ENCODE peak calls at places on chromosomes 13 and 19, in eight cellular contexts. U, J, P, L, N, S, X and E are unnamed samples.

GRCh38 chr19:38386968-38387549 is 775 bp downstream of the GGN start:
- DNase-seq in J (no peak), N (peak), U (no peak), X (peak), P (no peak), S (peak), L (no peak), E (no peak)

GRCh38 chr13:91148098-91148497 is 199.4 kb upstream of the MIR17HG start:
- DNase-seq in J (no peak), P (no peak), S (no peak), L (no peak), X (no peak), U (no peak), N (no peak), E (no peak)

GRCh38 chr13:99859178-99860177 is 112.1 kb downstream of the ZIC5 start:
- DNase-seq in U (no peak), J (no peak), L (no peak), X (no peak), P (no peak), S (no peak), N (no peak), E (no peak)

GRCh38 chr19:1248454-1249297 is at the start of gene MIDN:
- DNase-seq in J (peak), N (peak), S (peak), L (peak), X (peak), U (peak), P (no peak), E (peak)

GRCh38 chr13:69970521-69970920 is 137.1 kb upstream of the ATXN8OS start:
- DNase-seq in P (no peak), U (peak), J (peak), L (peak), X (peak), S (no peak), N (no peak), E (no peak)

GRCh38 chr19:33052352-33052972 is 12.2 kb downstream of the RHPN2 start:
- DNase-seq in J (peak), N (no peak), U (no peak), X (peak), S (peak), P (no peak), L (peak), E (peak)

GRCh38 chr19:52464798-52465470 is 11.6 kb downstream of the ZNF578 start:
- DNase-seq in S (no peak), X (peak), U (peak), N (no peak), J (no peak), L (no peak), P (no peak), E (no peak)

GRCh38 chr13:42539670-42540069 is 34.3 kb upstream of the TNFSF11 start:
- DNase-seq in X (no peak), P (no peak), S (no peak), L (peak), U (peak), J (peak), N (no peak), E (no peak)

GRCh38 chr19:54928299-54928698 is 19.0 kb downstream of the NLRP7 start:
- DNase-seq in P (no peak), X (peak), S (no peak), U (peak), L (no peak), N (no peak), J (no peak), E (peak)

GRCh38 chr19:30227661-30228112 is 144.5 kb upstream of the ZNF536 start:
- DNase-seq in N (peak), X (peak), P (no peak), J (peak), L (peak), U (peak), S (peak), E (peak)

GRCh38 chr13:45792827-45793303 is 58.7 kb downstream of the SIAH3 start:
- DNase-seq in S (no peak), J (peak), U (no peak), N (no peak), L (no peak), X (no peak), P (no peak), E (no peak)

GRCh38 chr19:982567-983170 is 1.5 kb upstream of the WDR18 start:
- DNase-seq in U (peak), P (peak), J (peak), S (peak), N (peak), L (peak), X (peak), E (peak)

GRCh38 chr13:42762251-42762650 is 19.1 kb upstream of the FAM216B start:
- DNase-seq in S (no peak), P (no peak), X (no peak), U (no peak), N (no peak), L (peak), J (peak), E (peak)

GRCh38 chr19:1062387-1063029 is 4.5 kb upstream of the ARHGAP45 start:
- DNase-seq in U (peak), P (no peak), N (no peak), L (no peak), S (no peak), J (no peak), X (no peak), E (no peak)

GRCh38 chr13:28792992-28793391 is 27.1 kb upstream of the MTUS2 start:
- DNase-seq in J (peak), U (no peak), N (no peak), S (no peak), X (no peak), P (no peak), L (peak), E (peak)

GRCh38 chr19:57056972-57057371 is 62.8 kb upstream of the USP29 start:
- DNase-seq in U (no peak), N (peak), X (no peak), P (no peak), S (no peak), J (no peak), L (peak), E (peak)

GRCh38 chr13:94256671-94257070 is 222.8 kb downstream of the DCT start:
- DNase-seq in P (no peak), N (no peak), U (no peak), S (no peak), J (no peak), L (no peak), X (no peak), E (no peak)

GRCh38 chr13:43874512-43875092 is 4.9 kb downstream of the CCDC122 start:
- DNase-seq in P (no peak), X (peak), J (peak), N (no peak), L (peak), U (peak), S (no peak), E (peak)

GRCh38 chr13:48575014-48575413 is 42.1 kb upstream of the RCBTB2 start:
- DNase-seq in P (no peak), U (no peak), N (no peak), S (no peak), L (no peak), X (no peak), J (no peak), E (no peak)

GRCh38 chr13:26015276-26015934 is 36.4 kb downstream of the SHISA2 start:
- DNase-seq in N (no peak), P (no peak), S (no peak), L (no peak), J (no peak), U (no peak), X (no peak), E (no peak)

GRCh38 chr13:25881946-25882574 is 169.8 kb downstream of the SHISA2 start:
- DNase-seq in S (no peak), X (no peak), N (no peak), J (peak), U (peak), P (no peak), L (peak), E (peak)

GRCh38 chr19:4473011-4473410 is 914 bp downstream of the HDGFL2 start:
- DNase-seq in S (no peak), U (no peak), J (no peak), L (no peak), P (no peak), X (no peak), N (no peak), E (no peak)

GRCh38 chr13:39144941-39145533 is 106.8 kb downstream of the NHLRC3 start:
- DNase-seq in P (no peak), J (peak), X (peak), N (peak), S (peak), U (peak), L (peak), E (peak)

GRCh38 chr13:96785986-96786385 is 208.3 kb downstream of the OXGR1 start:
- DNase-seq in P (no peak), L (no peak), S (no peak), U (no peak), X (no peak), J (no peak), N (no peak), E (no peak)

GRCh38 chr13:99656843-99657506 is 155.7 kb downstream of the TM9SF2 start:
- DNase-seq in J (no peak), X (no peak), S (no peak), P (no peak), U (no peak), N (no peak), L (no peak), E (peak)

GRCh38 chr19:12098040-12098439 is 33.5 kb downstream of the ZNF844 start:
- DNase-seq in X (no peak), N (no peak), J (no peak), S (no peak), L (no peak), P (no peak), U (no peak), E (no peak)

GRCh38 chr13:95025116-95025515 is 276.1 kb downstream of the ABCC4 start:
- DNase-seq in U (no peak), L (no peak), S (no peak), P (no peak), J (no peak), X (no peak), N (no peak), E (no peak)

GRCh38 chr19:17627161-17627560 is 61.0 kb downstream of the UNC13A start:
- DNase-seq in X (no peak), J (no peak), P (no peak), N (no peak), U (no peak), S (no peak), L (no peak), E (no peak)

GRCh38 chr13:52128714-52129700 is at the start of gene NEK5:
- DNase-seq in J (peak), L (peak), S (peak), U (peak), P (peak), X (peak), N (peak), E (peak)

GRCh38 chr19:13935765-13936486 is 2.3 kb downstream of the PODNL1 start:
- DNase-seq in S (no peak), U (peak), J (peak), N (no peak), X (no peak), L (peak), P (no peak), E (no peak)

GRCh38 chr19:13932911-13933393 is 5.3 kb downstream of the PODNL1 start:
- DNase-seq in N (no peak), J (no peak), S (no peak), U (peak), P (no peak), X (no peak), L (no peak), E (no peak)

GRCh38 chr19:13938361-13939027 is at the start of gene PODNL1:
- DNase-seq in U (peak), J (peak), L (peak), N (no peak), X (no peak), P (no peak), S (peak), E (peak)

GRCh38 chr19:13934785-13935109 is 3.5 kb downstream of the PODNL1 start:
- DNase-seq in S (no peak), P (no peak), N (no peak), J (no peak), X (no peak), U (no peak), L (no peak), E (no peak)

GRCh38 chr19:13937479-13938360 is 497 bp downstream of the PODNL1 start:
- DNase-seq in J (peak), U (peak), P (no peak), N (peak), X (no peak), S (no peak), L (no peak), E (no peak)
- H3K4me3 ChIP-seq in J (peak), U (peak), P (no peak), N (no peak), X (no peak), S (peak), L (peak), E (peak)

GRCh38 chr13:78147905-78148304 is 229.3 kb upstream of the EDNRB start:
- DNase-seq in L (peak), P (no peak), J (peak), X (no peak), U (no peak), S (no peak), N (no peak), E (peak)

DNA sequence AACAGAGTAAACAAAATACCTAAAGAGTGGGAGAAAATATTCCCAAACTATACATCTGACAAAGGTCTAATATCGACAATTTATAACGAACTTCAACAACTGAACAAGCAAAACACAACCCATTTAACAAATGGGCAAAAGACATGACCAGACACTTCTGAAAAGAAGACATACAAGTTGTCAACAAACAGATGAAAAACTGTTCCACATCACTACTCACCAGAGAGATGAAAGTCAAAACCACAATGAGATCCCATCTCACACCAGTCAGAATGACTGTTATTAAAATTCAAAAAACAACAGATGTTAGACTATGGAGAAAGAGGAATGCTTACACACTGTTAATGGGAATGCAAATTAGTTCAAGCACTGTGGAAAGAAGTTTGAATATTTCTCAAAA is 233.8 kb upstream of the EDNRB start:
- DNase-seq in X (no peak), N (no peak), P (no peak), S (no peak), J (no peak), U (no peak), L (no peak), E (no peak)
- TF ChIP-seq CTCF in X (no peak), N (no peak), P (no peak), S (no peak), J (no peak), U (no peak), L (no peak), E (no peak)

GRCh38 chr19:46299695-46300094 is 2.9 kb downstream of the HIF3A start:
- DNase-seq in J (no peak), X (no peak), S (no peak), P (no peak), U (no peak), N (no peak), L (no peak), E (peak)

GRCh38 chr19:46296722-46297431 is at the start of gene HIF3A:
- DNase-seq in X (no peak), N (no peak), S (peak), L (peak), U (peak), P (no peak), J (no peak), E (peak)

GRCh38 chr19:46298477-46299003 is 1.7 kb downstream of the HIF3A start:
- DNase-seq in S (no peak), U (peak), X (no peak), P (no peak), L (no peak), J (no peak), N (no peak), E (no peak)

GRCh38 chr19:46299004-46299509 is 2.2 kb downstream of the HIF3A start:
- DNase-seq in P (peak), N (peak), S (peak), L (peak), U (no peak), X (no peak), J (peak), E (peak)

DNA sequence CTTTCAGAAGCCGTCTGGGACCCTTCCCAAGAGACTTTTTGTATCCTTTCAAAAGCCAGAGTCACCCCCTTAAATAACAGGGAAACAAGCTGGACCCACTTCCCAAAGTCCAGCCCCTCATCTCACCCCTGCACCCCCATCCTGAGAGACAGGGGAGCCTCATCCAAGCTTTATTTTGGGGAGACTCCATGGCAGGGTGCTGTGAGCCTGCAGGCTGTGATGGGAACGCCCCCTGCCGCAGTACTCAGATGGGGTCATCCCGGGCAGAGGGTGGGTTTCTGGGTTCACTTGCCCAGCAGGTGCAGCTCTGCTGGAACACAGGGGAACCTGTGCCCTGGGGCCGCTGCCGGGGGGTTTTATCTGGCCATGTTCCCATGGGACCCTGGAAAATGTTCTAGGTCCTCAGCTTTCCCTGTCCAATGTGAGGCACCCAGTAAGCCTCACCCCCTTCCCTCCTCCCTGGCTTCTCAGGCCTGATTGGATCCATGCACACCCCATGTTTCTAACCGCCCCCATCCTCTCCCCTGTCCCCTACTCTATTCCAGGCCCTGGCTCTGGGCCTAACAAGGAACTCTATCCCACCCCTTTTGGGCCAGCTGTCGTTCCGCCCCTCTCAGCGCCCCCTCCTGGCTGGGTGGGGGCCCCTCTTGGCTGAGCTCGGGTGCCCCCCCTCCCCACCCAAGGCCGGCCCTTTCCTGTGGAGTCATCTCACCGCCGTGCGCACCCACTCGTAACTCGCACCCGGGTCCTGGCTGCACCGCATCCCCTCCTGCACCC is 1.0 kb downstream of the HIF3A start:
- DNase-seq in P (no peak), U (no peak), J (no peak), L (peak), S (peak), X (no peak), N (peak), E (peak)
- H3K4me3 ChIP-seq in P (no peak), U (peak), J (no peak), L (peak), S (peak), X (no peak), N (peak), E (peak)

GRCh38 chr19:3275068-3275582 is 50.7 kb downstream of the CELF5 start:
- DNase-seq in U (peak), P (no peak), S (no peak), J (no peak), L (no peak), X (peak), N (no peak), E (peak)
- TF ChIP-seq CTCF in U (peak), P (peak), S (no peak), J (no peak), L (peak), X (peak), N (no peak), E (peak)

GRCh38 chr19:50331187-50332013 is 2.2 kb upstream of the KCNC3 start:
- DNase-seq in N (no peak), S (no peak), J (no peak), P (no peak), U (peak), X (no peak), L (no peak), E (no peak)
- H3K4me3 ChIP-seq in N (peak), S (peak), J (no peak), P (peak), U (peak), X (no peak), L (no peak), E (no peak)

GRCh38 chr13:111919826-111920225 is 147.1 kb upstream of the SOX1 start:
- DNase-seq in S (no peak), J (no peak), L (no peak), P (no peak), X (no peak), N (no peak), U (no peak), E (no peak)
- TF ChIP-seq CTCF in S (no peak), J (no peak), L (no peak), P (no peak), X (no peak), N (no peak), U (no peak), E (no peak)

GRCh38 chr13:83877901-83878300 is 4.4 kb downstream of the SLITRK1 start:
- DNase-seq in P (no peak), S (no peak), N (no peak), X (no peak), L (no peak), U (peak), J (no peak), E (no peak)

GRCh38 chr13:83878691-83879410 is 3.4 kb downstream of the SLITRK1 start:
- DNase-seq in J (no peak), U (peak), L (no peak), P (no peak), X (no peak), N (no peak), S (no peak), E (no peak)

GRCh38 chr13:83881031-83881727 is 1.1 kb downstream of the SLITRK1 start:
- DNase-seq in X (no peak), S (no peak), N (no peak), U (peak), P (no peak), J (no peak), L (no peak), E (no peak)

GRCh38 chr13:83880275-83881027 is 1.8 kb downstream of the SLITRK1 start:
- DNase-seq in P (no peak), S (no peak), X (no peak), J (no peak), L (no peak), U (peak), N (no peak), E (no peak)

GRCh38 chr13:83879431-83880171 is 2.7 kb downstream of the SLITRK1 start:
- DNase-seq in S (no peak), X (no peak), P (no peak), N (no peak), L (no peak), U (peak), J (peak), E (no peak)
- H3K4me3 ChIP-seq in S (peak), X (no peak), P (no peak), N (no peak), L (peak), U (peak), J (no peak), E (peak)

DNA sequence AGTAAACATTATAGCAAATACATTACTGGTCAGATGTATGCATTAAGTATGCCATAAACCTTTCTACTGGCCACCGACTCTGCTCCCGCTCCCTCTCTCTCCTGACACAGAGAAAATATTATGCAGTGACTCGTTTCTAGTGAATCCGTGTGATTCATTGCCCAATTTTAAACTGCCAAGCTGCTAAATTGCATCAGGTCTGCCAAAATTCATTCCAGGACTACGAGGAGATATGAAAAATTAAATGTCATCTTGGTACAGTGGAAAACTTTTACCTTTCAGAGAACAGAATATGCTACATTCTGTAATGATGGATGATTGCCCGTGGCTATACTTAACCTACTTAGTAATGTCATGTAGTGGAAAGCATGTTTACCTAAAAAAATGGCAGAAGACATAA is 368.8 kb upstream of the TSHZ3 start:
- DNase-seq in N (no peak), L (peak), X (no peak), J (peak), U (no peak), P (no peak), S (no peak), E (peak)
- TF ChIP-seq CTCF in N (no peak), L (no peak), X (no peak), J (no peak), U (no peak), P (no peak), S (no peak), E (no peak)